ENCODE peak calls at places on chromosomes 16 and 17, in seven cellular contexts. X is lower lobe of right lung, I is GM23248, F is right atrium auricular region, J is adrenal gland, Q is transverse colon, R is dorsolateral prefrontal cortex. V is an unnamed sample.

GRCh38 chr16:84665843-84666242 is 17.5 kb downstream of the KLHL36 start:
- DNase-seq in X (no peak), I (no peak), F (no peak), J (no peak), Q (no peak), R (no peak), V (no peak)

GRCh38 chr16:2386990-2387389 is 42.3 kb upstream of the CCNF start:
- DNase-seq in X (no peak), I (no peak), F (no peak), J (no peak), Q (no peak), R (no peak), V (no peak)

GRCh38 chr17:17142556-17142955 is 63.6 kb downstream of the PLD6 start:
- DNase-seq in X (no peak), I (no peak), F (no peak), J (no peak), Q (no peak), R (no peak), V (no peak)

GRCh38 chr17:692116-692515 is 22.5 kb downstream of the VPS53 start:
- DNase-seq in X (no peak), I (peak; percentile 90), F (no peak), J (no peak), Q (no peak), R (no peak), V (no peak)

GRCh38 chr16:10098991-10099390 is 83.2 kb downstream of the GRIN2A start:
- DNase-seq in X (no peak), I (no peak), F (no peak), J (no peak), Q (no peak), R (no peak), V (no peak)

GRCh38 chr17:82248815-82249638 is 20.2 kb downstream of the SLC16A3 start:
- DNase-seq in X (peak; percentile 45), I (no peak), F (no peak), J (peak; percentile 14), Q (no peak), R (no peak), V (no peak)

GRCh38 chr16:87145181-87146176 is 171.7 kb downstream of the C16orf95 start:
- DNase-seq in X (no peak), I (peak; percentile 51), F (no peak), J (no peak), Q (no peak), R (no peak), V (no peak)

GRCh38 chr17:5181509-5182305 is 10.0 kb downstream of the ZNF594 start:
- DNase-seq in X (no peak), I (no peak), F (no peak), J (no peak), Q (no peak), R (no peak), V (no peak)

GRCh38 chr16:72639494-72639893 is 408.4 kb downstream of the ZFHX3 start:
- DNase-seq in X (no peak), I (no peak), F (no peak), J (no peak), Q (no peak), R (no peak), V (no peak)

GRCh38 chr16:69535123-69536050 is 30.4 kb upstream of the NFAT5 start:
- DNase-seq in X (no peak), I (peak; percentile 85), F (no peak), J (no peak), Q (no peak), R (no peak), V (no peak)

GRCh38 chr17:29615048-29615385 is 7.7 kb downstream of the CORO6 start:
- DNase-seq in X (peak; percentile 79), I (peak; percentile 81), F (no peak), J (no peak), Q (peak; percentile 54), R (no peak), V (no peak)

GRCh38 chr17:32575865-32576264 is 89.1 kb downstream of the CDK5R1 start:
- DNase-seq in X (no peak), I (no peak), F (no peak), J (no peak), Q (no peak), R (no peak), V (no peak)

GRCh38 chr17:17811381-17812210 is 25.2 kb downstream of the SREBF1 start:
- DNase-seq in X (no peak), I (no peak), F (no peak), J (peak; percentile 58), Q (no peak), R (no peak), V (no peak)

GRCh38 chr16:7086842-7087616 is 245.6 kb upstream of the RBFOX1 start:
- DNase-seq in X (no peak), I (no peak), F (no peak), J (peak; percentile 68), Q (no peak), R (peak; percentile 81), V (no peak)

GRCh38 chr16:84700518-84701277 is 898 bp downstream of the USP10 start:
- DNase-seq in X (no peak), I (peak; percentile 61), F (no peak), J (no peak), Q (peak; percentile 44), R (peak; percentile 17), V (peak; percentile 60)

GRCh38 chr17:72445055-72445991 is 324.5 kb downstream of the SOX9 start:
- DNase-seq in X (no peak), I (no peak), F (no peak), J (no peak), Q (peak; percentile 77), R (no peak), V (no peak)

GRCh38 chr16:58862334-58863024 is 128.4 kb upstream of the GOT2 start:
- DNase-seq in X (no peak), I (no peak), F (no peak), J (no peak), Q (no peak), R (no peak), V (no peak)

GRCh38 chr17:64491034-64491860 is 5.6 kb downstream of the POLG2 start:
- DNase-seq in X (no peak), I (peak; percentile 63), F (no peak), J (no peak), Q (peak; percentile 37), R (no peak), V (peak; percentile 55)

GRCh38 chr17:36940313-36941264 is 3.3 kb downstream of the LHX1 start:
- DNase-seq in X (no peak), I (no peak), F (no peak), J (no peak), Q (no peak), R (peak; percentile 24), V (no peak)

GRCh38 chr17:81518113-81518784 is 5.7 kb upstream of the ACTG1 start:
- DNase-seq in X (no peak), I (peak; percentile 52), F (no peak), J (no peak), Q (peak; percentile 33), R (no peak), V (no peak)

GRCh38 chr17:58757162-58757613 is 1.5 kb downstream of the PPM1E start:
- DNase-seq in X (no peak), I (no peak), F (no peak), J (no peak), Q (no peak), R (no peak), V (peak; percentile 67)
- H3K4me3 ChIP-seq in X (no peak overlapping the region), I (no peak overlapping the region), F (peak overlapping the region; percentile 71), J (no peak overlapping the region), Q (no peak overlapping the region), R (peak overlapping the region; percentile 81), V (peak overlapping the region; percentile 82)

DNA sequence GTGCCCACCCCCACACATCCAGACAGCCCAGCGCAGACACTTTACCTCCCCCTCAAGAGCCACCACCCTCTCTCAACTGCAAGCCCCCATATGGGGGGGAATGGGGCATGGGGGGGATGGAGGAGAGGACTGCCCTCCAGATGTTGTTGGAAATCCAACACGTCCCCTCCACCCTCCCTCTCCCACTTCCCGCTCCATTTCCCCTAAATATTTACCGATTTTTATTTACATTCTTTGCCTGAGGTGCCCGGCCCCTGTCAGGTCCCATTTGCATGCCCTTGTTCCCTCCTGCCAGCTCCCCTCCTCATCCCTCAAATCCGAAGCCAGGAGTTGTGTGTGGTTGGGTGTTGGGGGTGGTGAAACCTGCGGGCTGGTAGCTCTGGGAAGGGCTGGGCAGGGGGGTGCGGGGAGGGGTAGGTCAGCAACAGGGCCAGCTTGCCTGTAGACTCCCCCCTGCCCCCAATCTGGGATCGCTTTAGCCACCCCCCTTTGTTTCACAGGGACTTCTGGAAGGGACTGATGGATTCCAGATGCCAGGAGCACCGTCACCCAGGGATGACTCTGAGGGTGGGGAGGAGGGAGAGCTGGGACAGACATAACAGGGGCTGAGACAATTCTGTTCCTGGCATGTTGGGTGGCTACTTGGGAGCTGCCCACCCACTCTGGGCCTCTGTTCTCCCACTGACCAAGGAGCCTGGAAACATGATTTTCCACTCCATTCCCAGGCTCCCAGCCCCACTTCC is 39.7 kb upstream of the NGFR start:
- DNase-seq in X (no peak), I (peak; percentile 45), F (no peak), J (no peak), Q (no peak), R (no peak), V (no peak)
- H3K27me3 ChIP-seq in X (peaks cover 44% of the 10 kb centered on the region), I (peaks cover under 1% of the 10 kb centered on the region), F (no peaks in the 10 kb centered on the region), J (peaks cover 10% of the 10 kb centered on the region), Q (peaks cover 27% of the 10 kb centered on the region), R (no peaks in the 10 kb centered on the region), V (peaks cover 34% of the 10 kb centered on the region)

GRCh38 chr17:35519442-35519841 is 18.0 kb downstream of the SLFN12L start:
- DNase-seq in X (no peak), I (no peak), F (no peak), J (no peak), Q (no peak), R (no peak), V (no peak)

GRCh38 chr17:35523296-35523695 is 14.2 kb downstream of the SLFN12L start:
- DNase-seq in X (no peak), I (no peak), F (no peak), J (no peak), Q (no peak), R (no peak), V (no peak)

GRCh38 chr17:35520043-35520442 is 17.4 kb downstream of the SLFN12L start:
- DNase-seq in X (no peak), I (no peak), F (no peak), J (no peak), Q (no peak), R (no peak), V (no peak)

DNA sequence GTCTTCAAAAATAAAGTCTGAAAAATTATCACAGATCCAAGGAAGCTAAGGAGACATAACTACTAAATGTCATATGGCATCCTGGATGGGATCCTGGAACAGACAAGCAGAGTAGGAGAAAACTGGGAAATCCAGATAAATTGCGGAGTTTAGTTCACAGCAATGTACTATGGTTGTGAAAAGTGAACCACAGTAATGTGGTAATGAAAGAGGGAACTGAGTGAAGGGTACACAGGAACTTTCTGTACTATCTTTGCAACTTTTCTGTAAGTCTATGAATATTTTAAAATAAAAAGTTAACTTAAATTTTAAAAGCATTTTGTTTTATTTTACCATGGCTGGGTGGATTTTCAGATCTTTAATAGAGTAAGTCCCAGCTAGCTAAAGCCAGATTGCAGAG is 16.3 kb downstream of the SLFN12L start:
- DNase-seq in X (no peak), I (no peak), F (no peak), J (no peak), Q (no peak), R (no peak), V (no peak)
- H3K4me3 ChIP-seq in X (peak overlapping the region; percentile 11), I (no peak overlapping the region), F (no peak overlapping the region), J (no peak overlapping the region), Q (no peak overlapping the region), R (no peak overlapping the region), V (no peak overlapping the region)

DNA sequence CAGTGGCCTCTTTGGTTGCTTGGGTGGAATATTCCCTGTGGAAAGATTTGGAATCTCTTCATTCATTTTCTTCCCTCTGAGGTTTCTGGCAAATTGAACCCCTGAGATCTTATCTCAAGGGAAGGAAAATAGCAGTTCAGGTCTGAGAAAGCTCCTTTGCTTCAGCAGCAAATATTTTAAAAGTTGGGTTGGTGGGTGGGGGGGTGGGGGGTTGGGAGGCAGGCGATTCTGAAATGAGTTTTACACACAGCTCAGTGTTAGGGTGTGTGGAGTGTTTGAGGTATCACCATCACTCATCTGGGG is 6.9 kb downstream of the TBX2 start:
- DNase-seq in X (no peak), I (no peak), F (no peak), J (no peak), Q (no peak), R (no peak), V (no peak)
- H3K27me3 ChIP-seq in X (peaks cover 86% of the 10 kb centered on the region), I (no peaks in the 10 kb centered on the region), F (peaks cover 19% of the 10 kb centered on the region), J (peaks cover 34% of the 10 kb centered on the region), Q (peaks cover 98% of the 10 kb centered on the region), R (peaks cover 68% of the 10 kb centered on the region), V (no peaks in the 10 kb centered on the region)